ENCODE peak calls at places on chromosomes 11 and 22, in eight cellular contexts. X is stomach, P is SK-N-SH, R is HepG2, L is HCT116, O is suprapubic skin, T is GM23338, E is K562. V is an unnamed sample.
A peak's percentile ranks its signal among the peaks of the same experiment; 100 is the strongest.

GRCh38 chr11:61769169-61769920 is 16.9 kb downstream of the MYRF start:
- DNase-seq in X (peak; percentile 92), P (no peak), R (peak; percentile 90), L (no peak), O (no peak), T (peak; percentile 74), E (no peak), V (peak; percentile 83)

GRCh38 chr11:125359130-125359529 is 136.9 kb downstream of the FEZ1 start:
- DNase-seq in X (no peak), P (no peak), R (no peak), L (no peak), O (no peak), T (no peak), E (no peak), V (no peak)

GRCh38 chr22:20173720-20174119 is 22.9 kb upstream of the CCDC188 start:
- DNase-seq in X (no peak), P (no peak), R (no peak), L (no peak), O (no peak), T (no peak), E (no peak), V (no peak)

GRCh38 chr22:29310065-29310862 is 3.8 kb downstream of the GAS2L1 start:
- DNase-seq in X (no peak), P (no peak), R (no peak), L (no peak), O (no peak), T (no peak), E (no peak), V (no peak)

GRCh38 chr11:130301002-130301401 is 13.7 kb downstream of the ZBTB44 start:
- DNase-seq in X (no peak), P (no peak), R (no peak), L (no peak), O (no peak), T (peak; percentile 23), E (no peak), V (no peak)

GRCh38 chr11:34775417-34775888 is 140.7 kb downstream of the APIP start:
- DNase-seq in X (no peak), P (no peak), R (peak; percentile 19), L (no peak), O (no peak), T (no peak), E (no peak), V (no peak)

GRCh38 chr11:33413296-33413695 is 156.1 kb downstream of the HIPK3 start:
- DNase-seq in X (no peak), P (no peak), R (no peak), L (no peak), O (no peak), T (no peak), E (no peak), V (no peak)

GRCh38 chr22:38172489-38173155 is 9.0 kb downstream of the PLA2G6 start:
- DNase-seq in X (peak; percentile 93), P (no peak), R (peak; percentile 66), L (no peak), O (peak; percentile 87), T (no peak), E (no peak), V (peak; percentile 56)

GRCh38 chr22:47782461-47783075 is 1020.1 kb downstream of the TBC1D22A start:
- DNase-seq in X (no peak), P (no peak), R (no peak), L (no peak), O (no peak), T (no peak), E (no peak), V (no peak)

GRCh38 chr11:61850687-61851086 is 22.6 kb downstream of the FADS2 start:
- DNase-seq in X (no peak), P (no peak), R (no peak), L (no peak), O (no peak), T (no peak), E (no peak), V (no peak)

GRCh38 chr11:105899776-105900175 is 122.3 kb downstream of the MSANTD4 start:
- DNase-seq in X (no peak), P (no peak), R (no peak), L (no peak), O (no peak), T (no peak), E (no peak), V (no peak)

GRCh38 chr11:122850076-122850631 is 11.9 kb downstream of the CRTAM start:
- DNase-seq in X (no peak), P (no peak), R (no peak), L (no peak), O (no peak), T (peak; percentile 24), E (no peak), V (no peak)

GRCh38 chr11:128424867-128425285 is 162.5 kb downstream of the ETS1 start:
- DNase-seq in X (peak; percentile 35), P (peak; percentile 37), R (peak; percentile 84), L (no peak), O (no peak), T (no peak), E (no peak), V (no peak)

GRCh38 chr11:128714881-128715280 is 21.0 kb downstream of the FLI1 start:
- DNase-seq in X (no peak), P (no peak), R (no peak), L (no peak), O (no peak), T (no peak), E (no peak), V (no peak)

GRCh38 chr11:115717215-115717584 is 213.0 kb upstream of the CADM1 start:
- DNase-seq in X (no peak), P (no peak), R (no peak), L (no peak), O (no peak), T (no peak), E (no peak), V (peak; percentile 31)

GRCh38 chr11:35040221-35040942 is 98.6 kb upstream of the CD44 start:
- DNase-seq in X (no peak), P (no peak), R (no peak), L (no peak), O (no peak), T (no peak), E (peak; percentile 55), V (no peak)

DNA sequence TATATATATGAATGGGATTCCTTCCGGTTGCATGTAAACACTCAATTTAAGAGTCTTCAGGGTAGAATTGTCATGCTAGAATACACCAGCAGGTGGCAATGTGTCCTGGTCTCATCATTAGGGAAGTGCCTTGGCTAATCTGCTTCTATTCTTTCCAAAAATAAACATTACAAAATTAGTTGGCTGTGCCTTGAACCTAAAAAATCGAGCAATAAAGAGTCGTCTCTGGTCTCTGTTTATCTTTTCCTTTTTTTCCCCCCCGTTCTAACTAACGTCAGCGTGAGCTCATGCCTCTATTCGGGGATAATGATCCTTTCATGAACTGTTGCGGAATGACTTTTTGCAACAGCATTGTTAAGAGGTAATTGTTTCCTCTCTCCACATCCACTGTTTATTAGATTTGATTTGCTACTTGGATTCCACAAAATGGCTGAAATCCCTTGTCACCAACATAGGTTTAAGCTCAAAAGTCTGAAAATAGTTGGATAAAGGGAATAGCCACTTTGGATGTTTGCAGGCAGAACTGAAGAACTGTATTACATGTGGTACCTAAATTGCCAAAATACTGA is 1.2 kb upstream of the ARHGEF12 start:
- DNase-seq in X (peak; percentile 64), P (peak; percentile 59), R (peak; percentile 74), L (no peak), O (no peak), T (peak; percentile 79), E (peak; percentile 88), V (no peak)
- TF ChIP-seq POLR2AphosphoS5 in X (peak; percentile 56), P (no peak), R (no peak), L (no peak), O (no peak), T (no peak), E (no peak), V (peak; percentile 37)

DNA sequence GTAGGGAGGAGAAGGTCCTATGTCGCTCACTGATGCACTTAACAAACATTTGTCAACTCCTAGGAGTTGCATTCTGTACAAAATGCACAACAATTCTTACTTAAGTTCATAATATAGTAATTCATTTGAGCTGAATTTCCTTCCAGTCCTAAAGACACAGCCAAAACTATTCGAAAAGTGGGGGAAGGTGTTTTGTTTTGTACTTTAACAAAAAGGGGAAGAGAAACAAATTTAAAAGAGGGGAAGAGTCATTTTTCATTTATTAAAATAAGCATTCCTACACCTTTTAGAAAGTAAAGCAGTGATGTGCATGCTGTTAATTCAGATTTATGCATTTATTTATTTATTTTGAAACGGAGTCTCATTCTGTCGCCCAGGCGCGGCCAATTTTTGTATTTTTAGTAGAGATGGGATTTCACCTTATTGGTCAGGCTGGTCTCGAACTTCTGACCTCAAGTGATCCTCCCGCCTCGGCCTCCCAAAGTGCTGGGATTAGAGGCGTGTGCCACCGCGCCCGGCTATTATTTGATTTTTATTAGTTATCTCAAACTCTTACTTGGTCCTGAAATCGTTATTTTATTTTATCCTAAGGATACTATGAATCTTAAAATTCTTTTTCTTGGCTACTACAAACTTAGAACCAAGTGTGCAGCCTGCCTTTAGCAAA is 1.1 kb upstream of the FANCF start:
- DNase-seq in X (no peak), P (no peak), R (no peak), L (no peak), O (no peak), T (no peak), E (peak; percentile 7), V (no peak)
- H3K4me3 ChIP-seq in X (peak overlapping the region; percentile 90), P (peak overlapping the region; percentile 90), R (peak overlapping the region; percentile 93), L (no peak overlapping the region), O (no peak overlapping the region), T (peak overlapping the region; percentile 67), E (peak overlapping the region; percentile 75), V (no peak overlapping the region)

DNA sequence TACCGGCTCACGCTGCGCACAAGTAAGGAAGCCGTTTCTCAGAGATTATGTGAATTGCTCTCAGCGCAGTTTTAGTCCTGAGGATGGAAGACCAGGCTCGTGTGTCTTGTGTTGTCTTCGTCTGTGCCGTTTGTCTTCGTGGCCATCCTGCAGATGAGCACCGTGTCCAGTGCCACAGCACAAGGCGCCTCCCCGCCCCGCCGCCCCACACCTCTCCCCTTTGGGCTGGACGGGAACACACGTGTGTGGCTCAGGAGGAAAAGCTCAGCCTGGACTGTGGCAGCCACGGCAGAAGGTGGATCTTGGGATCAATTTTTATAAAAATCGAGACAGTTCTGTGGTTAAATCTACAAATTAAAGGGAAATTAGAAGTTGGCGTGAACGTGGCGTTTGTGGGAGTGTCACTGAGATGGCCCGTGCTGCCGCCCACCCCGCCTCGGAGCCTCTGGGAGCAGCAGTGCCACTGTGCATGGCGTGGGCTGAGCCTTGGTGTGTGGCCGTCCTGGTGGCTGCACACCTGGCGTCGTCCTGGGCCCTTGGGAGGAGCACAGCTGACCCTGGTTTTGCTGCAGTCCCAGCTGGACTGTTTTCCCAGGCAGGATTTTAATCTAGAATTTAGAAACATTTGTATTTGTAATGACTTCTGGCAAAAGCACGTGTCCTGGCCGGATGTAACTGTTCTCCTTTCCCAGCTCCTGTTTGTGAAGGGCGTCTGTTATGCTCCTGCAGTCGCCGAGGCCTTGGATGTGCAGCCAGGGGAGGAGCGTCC is 25.8 kb downstream of the MUC6 start:
- DNase-seq in X (no peak), P (no peak), R (no peak), L (no peak), O (no peak), T (no peak), E (no peak), V (no peak)
- H3K4me1 ChIP-seq in X (peaks cover 5% of the 10 kb centered on the region), P (no peaks in the 10 kb centered on the region), R (no peaks in the 10 kb centered on the region), L (no peaks in the 10 kb centered on the region), O (peaks cover 4% of the 10 kb centered on the region), T (no peaks in the 10 kb centered on the region), E (no peaks in the 10 kb centered on the region), V (no peaks in the 10 kb centered on the region)

DNA sequence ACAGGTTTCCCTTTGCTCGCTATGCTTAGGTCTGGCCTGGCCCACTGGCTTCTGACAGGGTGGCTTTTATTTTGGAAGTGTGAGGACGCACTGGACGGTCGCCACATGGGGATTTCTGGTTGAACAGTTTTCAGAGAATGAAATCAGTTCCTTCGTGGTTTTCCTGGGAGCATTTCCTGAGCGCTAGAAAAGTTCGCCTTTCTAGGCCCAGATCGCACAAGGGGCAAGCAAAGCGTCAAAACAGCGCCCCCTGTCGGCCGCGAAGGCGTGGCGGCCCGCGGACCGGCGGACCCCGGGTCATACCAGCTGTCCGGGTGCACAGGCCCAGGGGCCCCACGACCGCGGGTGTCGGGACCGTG is 12.7 kb upstream of the CYP2R1 start:
- DNase-seq in X (peak; percentile 78), P (no peak), R (no peak), L (no peak), O (peak; percentile 88), T (peak; percentile 87), E (no peak), V (peak; percentile 97)
- TF ChIP-seq POLR2AphosphoS5 in X (no peak), P (no peak), R (no peak), L (no peak), O (no peak), T (peak; percentile 8), E (no peak), V (no peak)

V was measured in upper lobe of left lung.